ENCODE peak calls at places on chromosomes 1 and 21, in nine cellular contexts. P, V, I, H, S, L, W, K and O are unnamed samples.

GRCh38 chr1:76843821-76844448 is 23.3 kb upstream of the ST6GALNAC5 start:
- DNase-seq in P (no peak), V (no peak), I (no peak), H (no peak), S (no peak), L (no peak), W (no peak), K (no peak), O (no peak)

GRCh38 chr21:45392206-45392971 is 12.6 kb upstream of the COL18A1 start:
- DNase-seq in P (no peak), V (peak), I (peak), H (no peak), S (no peak), L (no peak), W (no peak), K (no peak), O (no peak)

GRCh38 chr1:184622136-184622823 is 132.4 kb downstream of the EDEM3 start:
- DNase-seq in P (no peak), V (peak), I (peak), H (no peak), S (peak), L (peak), W (peak), K (no peak), O (peak)

GRCh38 chr1:153178922-153179321 is 24.3 kb upstream of the LELP1 start:
- DNase-seq in P (no peak), V (no peak), I (no peak), H (no peak), S (no peak), L (no peak), W (no peak), K (no peak), O (no peak)

GRCh38 chr1:220776725-220777326 is 9.9 kb upstream of the MTARC1 start:
- DNase-seq in P (no peak), V (peak), I (peak), H (peak), S (peak), L (peak), W (peak), K (peak), O (peak)

GRCh38 chr1:112911506-112911905 is 44.5 kb downstream of the SLC16A1 start:
- DNase-seq in P (no peak), V (no peak), I (no peak), H (no peak), S (no peak), L (no peak), W (no peak), K (no peak), O (no peak)

GRCh38 chr1:33296082-33296458 is 24.8 kb downstream of the A3GALT2 start:
- DNase-seq in P (no peak), V (no peak), I (no peak), H (no peak), S (no peak), L (no peak), W (no peak), K (no peak), O (no peak)

GRCh38 chr1:164613176-164613575 is 54.2 kb downstream of the PBX1 start:
- DNase-seq in P (no peak), V (no peak), I (no peak), H (no peak), S (no peak), L (no peak), W (no peak), K (peak), O (no peak)

GRCh38 chr1:10915594-10915993 is 96.9 kb upstream of the TARDBP start:
- DNase-seq in P (no peak), V (peak), I (no peak), H (no peak), S (no peak), L (no peak), W (no peak), K (no peak), O (no peak)

GRCh38 chr1:47186267-47187185 is 3.3 kb downstream of the PDZK1IP1 start:
- DNase-seq in P (no peak), V (no peak), I (no peak), H (no peak), S (peak), L (no peak), W (no peak), K (no peak), O (no peak)

GRCh38 chr21:17925000-17925610 is 105.9 kb upstream of the C21orf91 start:
- DNase-seq in P (no peak), V (no peak), I (peak), H (peak), S (peak), L (peak), W (peak), K (peak), O (peak)

GRCh38 chr1:238023137-238023536 is 132.4 kb upstream of the ZP4 start:
- DNase-seq in P (no peak), V (no peak), I (no peak), H (no peak), S (no peak), L (no peak), W (no peak), K (no peak), O (no peak)

GRCh38 chr1:238027366-238027765 is 136.6 kb upstream of the ZP4 start:
- DNase-seq in P (no peak), V (no peak), I (no peak), H (no peak), S (no peak), L (no peak), W (no peak), K (no peak), O (no peak)

DNA sequence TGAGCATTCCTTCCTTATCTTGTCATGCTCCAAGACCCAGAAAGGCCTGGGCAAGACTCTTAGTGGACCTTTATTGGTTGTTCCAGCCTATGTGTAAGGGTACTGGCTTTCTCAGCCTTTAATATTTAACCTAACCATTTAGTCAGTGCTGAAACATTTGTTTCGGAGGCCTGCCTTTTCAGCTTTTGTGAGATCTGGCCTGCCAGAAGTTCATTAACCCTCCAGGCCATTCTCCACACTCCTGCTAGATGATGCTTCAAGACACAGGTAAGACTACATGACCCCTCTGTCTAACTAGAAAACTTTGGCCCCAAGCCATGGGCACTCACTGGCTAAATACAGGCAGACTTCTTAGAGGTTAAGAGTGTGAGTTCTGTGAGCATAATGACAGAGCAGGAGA is 138.4 kb upstream of the ZP4 start:
- DNase-seq in P (no peak), V (no peak), I (no peak), H (no peak), S (no peak), L (no peak), W (no peak), K (no peak), O (no peak)
- TF ChIP-seq POLR2A in P (no peak), V (no peak), I (no peak), H (no peak), S (no peak), L (no peak), W (no peak), K (no peak), O (no peak)

DNA sequence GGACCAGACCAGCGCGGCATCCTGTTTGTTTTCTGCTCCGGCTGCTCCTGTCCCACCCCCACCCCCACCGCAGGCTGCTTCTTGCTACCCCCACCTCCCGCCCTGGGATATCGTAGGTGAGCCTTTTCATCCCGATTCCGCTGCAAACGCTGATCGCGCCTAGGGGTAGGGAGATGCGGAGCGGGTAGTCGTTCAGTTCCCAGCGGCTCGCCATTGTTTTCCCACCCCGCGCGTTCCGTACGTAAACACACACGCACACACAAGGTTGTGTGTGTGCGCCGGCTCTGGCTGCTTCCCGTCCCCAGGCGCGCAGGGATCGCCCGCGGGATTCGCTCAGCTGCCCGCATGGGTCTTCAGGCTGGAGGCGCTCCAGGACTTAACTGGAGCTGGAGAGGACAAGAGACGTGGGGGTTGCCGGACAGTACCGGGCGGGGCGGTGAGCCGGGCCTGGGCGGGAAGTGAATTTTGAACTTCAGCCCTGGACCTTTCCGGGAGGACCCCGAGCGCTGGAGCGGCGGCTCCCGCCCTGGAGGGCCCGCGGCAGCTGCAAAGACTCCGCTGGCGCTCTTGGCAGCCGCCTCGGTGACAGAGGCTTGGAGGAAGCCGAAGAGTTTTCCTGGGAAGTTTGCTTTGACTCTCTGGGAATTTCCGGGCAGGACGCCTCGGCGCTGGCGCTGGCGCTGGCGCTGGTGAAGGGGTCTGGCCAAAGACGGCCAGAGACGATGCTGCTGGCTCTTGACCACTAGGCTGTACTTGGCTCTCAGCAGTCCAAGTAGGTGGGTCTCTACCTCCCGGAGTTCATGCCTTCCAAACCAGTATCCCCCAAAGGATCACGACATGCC is 1.6 kb downstream of the SOX13 start:
- DNase-seq in P (no peak), V (peak), I (peak), H (no peak), S (no peak), L (no peak), W (peak), K (no peak), O (peak)
- TF ChIP-seq POLR2A in P (no peak), V (no peak), I (no peak), H (no peak), S (no peak), L (no peak), W (no peak), K (no peak), O (no peak)

GRCh38 chr1:226741009-226741408 is 1.9 kb upstream of the ITPKB start:
- DNase-seq in P (no peak), V (no peak), I (no peak), H (no peak), S (no peak), L (peak), W (no peak), K (no peak), O (no peak)

GRCh38 chr1:226738421-226738994 is 574 bp downstream of the ITPKB start:
- DNase-seq in P (no peak), V (peak), I (no peak), H (peak), S (no peak), L (peak), W (peak), K (no peak), O (peak)

GRCh38 chr1:226737819-226738420 is 1.2 kb downstream of the ITPKB start:
- DNase-seq in P (no peak), V (peak), I (peak), H (peak), S (peak), L (peak), W (peak), K (no peak), O (peak)

GRCh38 chr1:226739696-226740065 is 599 bp upstream of the ITPKB start:
- DNase-seq in P (no peak), V (no peak), I (no peak), H (peak), S (no peak), L (no peak), W (no peak), K (no peak), O (no peak)

GRCh38 chr1:226738995-226739695 is at the start of gene ITPKB:
- DNase-seq in P (no peak), V (peak), I (peak), H (peak), S (peak), L (peak), W (peak), K (no peak), O (peak)
- TF ChIP-seq POLR2A in P (peak), V (no peak), I (peak), H (peak), S (no peak), L (no peak), W (no peak), K (no peak), O (no peak)

GRCh38 chr1:187167555-187167954 is 338.8 kb downstream of the PLA2G4A start:
- DNase-seq in P (no peak), V (no peak), I (no peak), H (no peak), S (no peak), L (no peak), W (no peak), K (no peak), O (no peak)
- TF ChIP-seq POLR2A in P (no peak), V (no peak), I (no peak), H (no peak), S (no peak), L (no peak), W (no peak), K (no peak), O (no peak)

GRCh38 chr1:200473698-200474371 is 64.0 kb upstream of the ZNF281 start:
- DNase-seq in P (no peak), V (no peak), I (no peak), H (no peak), S (no peak), L (no peak), W (no peak), K (no peak), O (no peak)
- TF ChIP-seq POLR2A in P (no peak), V (no peak), I (no peak), H (no peak), S (no peak), L (no peak), W (no peak), K (no peak), O (no peak)

GRCh38 chr1:15417365-15417934 is 7.8 kb downstream of the EFHD2 start:
- DNase-seq in P (no peak), V (no peak), I (no peak), H (peak), S (peak), L (peak), W (peak), K (no peak), O (peak)
- TF ChIP-seq POLR2A in P (no peak), V (no peak), I (no peak), H (no peak), S (no peak), L (no peak), W (no peak), K (no peak), O (no peak)

DNA sequence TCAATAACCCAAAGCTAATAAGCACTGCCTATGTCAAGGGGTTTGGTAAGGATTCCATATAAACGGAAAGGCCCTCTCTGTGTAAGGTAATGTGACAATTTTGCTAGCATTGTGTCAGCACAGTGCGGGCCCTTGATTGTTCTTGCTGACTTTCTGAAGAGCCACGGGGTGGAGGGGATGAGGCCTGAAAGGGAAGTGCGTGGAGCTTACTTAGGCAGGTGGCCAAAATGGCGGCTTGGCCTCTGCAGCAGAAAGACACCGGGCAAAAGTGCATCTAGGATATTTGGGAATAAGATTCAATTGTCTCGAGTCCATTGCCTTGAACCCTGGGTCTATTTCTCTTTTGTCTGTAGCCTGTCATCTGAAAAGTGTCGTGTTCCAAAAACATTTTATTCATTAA is 114.3 kb downstream of the TGFB2 start:
- DNase-seq in P (no peak), V (no peak), I (no peak), H (peak), S (no peak), L (no peak), W (no peak), K (no peak), O (no peak)
- TF ChIP-seq POLR2A in P (no peak), V (no peak), I (no peak), H (no peak), S (no peak), L (no peak), W (no peak), K (no peak), O (no peak)